ENCODE peak calls at places on chromosome 14, in eight cellular contexts. W is IMR-90, O is left ventricle myocardium inferior, H is mesothelial cell of epicardium, Q is A549, F is fibroblast of the aortic adventitia, T is sigmoid colon, U is Calu3. R is an unnamed sample.

GRCh38 chr14:33805593-33805992 is 145.3 kb downstream of the EGLN3 start:
- DNase-seq in F (no peak), H (no peak), W (no peak), T (no peak), Q (no peak), U (no peak), O (no peak), R (no peak)

GRCh38 chr14:30389134-30389900 is 169.6 kb upstream of the G2E3 start:
- DNase-seq in Q (no peak), U (peak), W (no peak), H (no peak), F (peak), O (peak), T (no peak), R (no peak)

GRCh38 chr14:100533647-100534485 is 53.4 kb downstream of the BEGAIN start:
- DNase-seq in H (peak), W (no peak), U (no peak), T (peak), Q (no peak), O (peak), F (no peak), R (peak)

GRCh38 chr14:55884819-55885218 is 233.4 kb upstream of the PELI2 start:
- DNase-seq in W (no peak), O (no peak), U (no peak), Q (no peak), T (no peak), F (no peak), H (no peak), R (no peak)

GRCh38 chr14:61477845-61478438 is 156.6 kb downstream of the PRKCH start:
- DNase-seq in U (peak), O (peak), T (peak), Q (peak), W (peak), H (no peak), F (no peak), R (no peak)

GRCh38 chr14:28707814-28708213 is 58.8 kb upstream of the FOXG1 start:
- DNase-seq in F (peak), W (no peak), T (no peak), Q (no peak), O (no peak), H (no peak), U (no peak), R (no peak)

GRCh38 chr14:59474172-59474571 is 9.0 kb upstream of the GPR135 start:
- DNase-seq in W (peak), F (peak), O (no peak), U (no peak), Q (no peak), T (no peak), H (no peak), R (no peak)

GRCh38 chr14:99321955-99322730 is 50.1 kb upstream of the BCL11B start:
- DNase-seq in O (no peak), T (no peak), F (no peak), H (no peak), W (no peak), Q (no peak), U (no peak), R (no peak)

GRCh38 chr14:49424436-49425331 is 161.5 kb downstream of the RPS29 start:
- DNase-seq in F (no peak), U (no peak), W (no peak), H (no peak), O (no peak), Q (peak), T (no peak), R (no peak)

GRCh38 chr14:93537962-93538361 is 107.2 kb downstream of the UNC79 start:
- DNase-seq in T (no peak), F (no peak), Q (no peak), W (no peak), O (no peak), H (no peak), U (no peak), R (no peak)

GRCh38 chr14:74133833-74134481 is 49.2 kb downstream of the LIN52 start:
- DNase-seq in F (no peak), Q (no peak), O (no peak), W (no peak), H (no peak), T (no peak), U (no peak), R (no peak)

GRCh38 chr14:22147716-22148115 is 441.3 kb downstream of the DAD1 start:
- DNase-seq in O (no peak), W (no peak), H (no peak), F (no peak), U (no peak), Q (no peak), T (no peak), R (no peak)

GRCh38 chr14:24232645-24233537 is at the start of gene GMPR2:
- DNase-seq in F (no peak), W (no peak), H (no peak), T (no peak), O (no peak), Q (no peak), U (no peak), R (no peak)

GRCh38 chr14:31059152-31059924 is 33.2 kb upstream of the STRN3 start:
- DNase-seq in U (peak), H (no peak), W (peak), Q (peak), O (peak), F (peak), T (no peak), R (no peak)

GRCh38 chr14:90556050-90556477 is 159.2 kb downstream of the CALM1 start:
- DNase-seq in U (no peak), T (peak), O (peak), H (no peak), W (no peak), Q (no peak), F (no peak), R (peak)

DNA sequence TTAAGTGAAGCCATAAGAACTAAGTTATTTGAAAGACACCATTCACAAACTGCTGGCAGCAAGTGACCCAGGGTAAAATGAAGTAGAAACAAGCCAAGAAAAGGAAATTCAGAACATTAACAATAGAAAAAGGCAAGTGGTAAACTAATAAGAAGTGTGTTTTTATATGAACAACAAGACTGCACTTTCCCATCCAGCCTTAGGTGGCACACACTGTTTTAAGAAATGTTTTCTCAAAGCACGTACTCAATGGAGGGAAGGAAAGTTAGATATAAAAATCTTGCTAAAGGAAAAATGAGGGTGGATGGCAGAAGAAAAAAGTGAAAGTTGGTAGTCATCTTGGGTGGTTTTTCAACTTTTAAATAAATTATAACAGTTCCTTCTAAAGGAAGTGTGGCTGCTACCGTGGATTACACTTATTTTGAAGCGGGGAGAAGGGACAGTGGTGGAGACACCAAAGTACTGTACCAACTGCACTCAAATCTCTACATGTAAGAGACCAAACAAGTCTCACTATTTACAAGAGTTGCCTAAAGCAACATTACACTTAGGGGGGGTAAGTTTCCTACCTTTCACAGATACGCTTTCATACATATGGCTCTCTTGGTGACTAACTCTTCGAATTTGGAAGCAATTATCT is 58.8 kb downstream of the SEL1L start:
- DNase-seq in Q (no peak), W (no peak), O (no peak), T (no peak), F (no peak), U (no peak), H (no peak), R (no peak)
- TF ChIP-seq CTCF in Q (no peak), W (no peak), O (no peak), T (no peak), F (no peak), U (no peak), H (no peak), R (no peak)

GRCh38 chr14:104770851-104771272 is 17.9 kb downstream of the SIVA1 start:
- DNase-seq in U (no peak), H (no peak), W (no peak), O (no peak), Q (peak), F (no peak), T (no peak), R (no peak)
- TF ChIP-seq CTCF in U (peak), H (peak), W (peak), O (peak), Q (peak), F (peak), T (peak), R (peak)

GRCh38 chr14:76566439-76566838 is 190.5 kb downstream of the ESRRB start:
- DNase-seq in Q (no peak), H (no peak), T (no peak), U (no peak), F (no peak), O (no peak), W (no peak), R (no peak)

DNA sequence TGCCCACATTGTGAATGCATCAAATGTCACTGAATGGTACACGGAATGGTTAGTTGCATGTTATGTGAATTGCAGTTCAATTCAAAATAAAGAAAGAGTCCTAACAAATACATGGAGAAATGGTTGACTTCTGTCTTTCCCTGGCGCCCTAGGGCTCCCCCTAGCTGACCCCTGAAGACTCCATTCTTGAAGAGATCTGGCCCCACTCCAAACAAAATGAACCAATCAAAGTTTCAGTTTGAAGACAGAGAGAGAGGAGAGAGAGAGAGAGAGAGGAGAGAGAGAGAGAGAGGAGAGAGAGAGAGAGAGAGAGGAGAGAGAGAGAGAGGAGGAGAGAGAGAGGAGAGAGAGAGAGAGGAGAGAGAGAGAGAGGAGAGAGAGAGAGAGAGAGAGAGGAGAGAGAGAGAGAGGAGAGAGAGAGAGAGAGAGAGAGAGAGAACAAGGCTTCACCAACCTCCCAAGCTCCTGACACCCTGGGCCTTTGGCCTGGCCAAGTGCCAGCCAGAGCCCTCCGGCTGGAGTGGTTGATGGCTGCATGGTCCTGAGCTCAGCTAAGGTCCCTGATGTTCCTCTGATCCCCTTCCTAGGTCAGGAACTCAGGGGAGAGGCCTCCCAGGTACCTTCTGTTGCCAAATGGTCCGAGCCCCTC is 188.7 kb downstream of the ESRRB start:
- DNase-seq in T (no peak), W (no peak), H (no peak), Q (peak), U (no peak), F (no peak), O (no peak), R (no peak)
- TF ChIP-seq CTCF in T (no peak), W (no peak), H (no peak), Q (peak), U (no peak), F (no peak), O (no peak), R (no peak)

DNA sequence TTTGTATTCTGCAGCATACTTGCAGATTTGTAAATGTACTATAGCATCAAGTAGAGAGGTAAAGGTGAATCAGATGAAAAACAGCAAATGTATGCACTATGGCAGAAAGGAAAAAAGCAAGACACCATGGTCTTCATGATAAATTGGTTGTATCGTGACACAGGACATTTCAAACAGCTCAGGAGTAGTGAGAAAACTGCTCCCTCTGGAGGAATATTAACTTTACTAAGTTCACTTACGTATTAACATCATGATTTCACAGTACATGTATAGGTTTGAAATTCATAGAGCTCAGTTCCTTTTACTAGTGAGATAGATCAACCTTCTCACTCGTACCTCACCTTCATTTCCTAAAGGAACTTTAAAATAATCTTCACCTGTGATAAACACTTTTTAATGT is 6.5 kb downstream of the MBIP start:
- DNase-seq in Q (peak), F (no peak), T (no peak), H (no peak), W (no peak), U (no peak), O (no peak), R (no peak)
- TF ChIP-seq CTCF in Q (peak), F (no peak), T (no peak), H (no peak), W (no peak), U (no peak), O (no peak), R (peak)